ENCODE peak calls at places on chromosomes 4 and X, in four cellular contexts. Y is endothelial cell of umbilical vein, W is HT-29, E is LoVo. U is an unnamed sample.

GRCh38 chr4:2977116-2978097 is 14.0 kb downstream of the GRK4 start:
- DNase-seq in E (no peak), W (peak; percentile 83), Y (no peak), U (no peak)

GRCh38 chr4:151325320-151326246 is at the start of gene SH3D19:
- DNase-seq in Y (peak; percentile 91), E (peak; percentile 83), W (peak; percentile 84), U (peak; percentile 74)

GRCh38 chr4:40375620-40376019 is 40.5 kb downstream of the CHRNA9 start:
- DNase-seq in W (no peak), E (no peak), Y (no peak), U (no peak)

GRCh38 chrX:47231167-47231566 is 1.6 kb upstream of the USP11 start:
- DNase-seq in E (no peak), W (no peak), Y (no peak), U (no peak)

GRCh38 chrX:109635151-109635550 is 10.2 kb upstream of the KCNE5 start:
- DNase-seq in Y (peak; percentile 31), E (no peak), W (peak; percentile 54), U (no peak)

GRCh38 chrX:3252744-3253143 is 93.7 kb downstream of the MXRA5 start:
- DNase-seq in Y (no peak), W (no peak), E (no peak), U (no peak)

GRCh38 chr4:181959121-181959520 is 284.1 kb upstream of the TENM3 start:
- DNase-seq in Y (no peak), E (no peak), W (no peak), U (no peak)

GRCh38 chrX:154458954-154459829 is 1.1 kb downstream of the PLXNA3 start:
- DNase-seq in W (peak; percentile 45), Y (no peak), E (peak; percentile 42), U (peak; percentile 48)

GRCh38 chr4:6747690-6748068 is 31.7 kb downstream of the BLOC1S4 start:
- DNase-seq in Y (no peak), W (peak; percentile 48), E (peak; percentile 60), U (no peak)

GRCh38 chrX:7062276-7062675 is 85.2 kb upstream of the STS start:
- DNase-seq in Y (peak; percentile 1), E (no peak), W (no peak), U (no peak)

GRCh38 chr4:14987054-14987453 is 15.2 kb upstream of the CPEB2 start:
- DNase-seq in W (no peak), E (no peak), Y (no peak), U (no peak)

U was measured in body of pancreas.